ENCODE peak calls at places on chromosomes 5 and 9, in nine cellular contexts. D is tibial nerve; V is HL-60; S is stimulated activated CD4-positive, alpha-beta T cell treated with anti-CD3 and anti-CD28 coated beads, TNF-alpha, amount 100 ng/mL, for 48 hours; O is naive thymus-derived CD8-positive, alpha-beta T cell; G is GM12865; B is stimulated activated CD8-positive, alpha-beta memory T cell treated with anti-CD3 and anti-CD28 coated beads, Interleukin-4, amount 100 ng/mL, for 4 hours; X is activated effector memory CD4-positive, alpha-beta T cell treated with anti-CD3 and anti-CD28 coated beads, Interleukin-2, amount 50 U/mL, for 16 hours; P is activated CD4-positive, alpha-beta T cell treated with anti-CD3 and anti-CD28 coated beads, Interleukin-2, amount 50 U/mL, for 1 hour. C is an unnamed sample.

GRCh38 chr9:38334234-38334633 is 58.3 kb upstream of the ALDH1B1 start:
- DNase-seq in V (no peak), S (no peak), D (no peak), P (no peak), G (no peak), B (no peak), O (no peak), X (no peak), C (no peak)

GRCh38 chr5:176836811-176837706 is 26.7 kb downstream of the UNC5A start:
- DNase-seq in V (no peak), B (no peak), X (no peak), P (no peak), D (no peak), G (no peak), O (no peak), S (no peak), C (no peak)

GRCh38 chr9:6680797-6681146 is 35.2 kb upstream of the GLDC start:
- DNase-seq in G (peak), B (peak), O (no peak), S (peak), P (peak), V (peak), X (peak), D (peak), C (no peak)

GRCh38 chr9:18489861-18490260 is 15.9 kb downstream of the ADAMTSL1 start:
- DNase-seq in X (no peak), D (no peak), O (no peak), G (no peak), B (no peak), P (no peak), S (no peak), V (no peak), C (no peak)

GRCh38 chr5:151123897-151124751 is 33.5 kb downstream of the ANXA6 start:
- DNase-seq in O (peak), D (no peak), S (no peak), X (peak), B (no peak), G (peak), V (no peak), P (no peak), C (peak)

GRCh38 chr9:92640398-92641091 is 29.4 kb downstream of the IPPK start:
- DNase-seq in B (no peak), D (no peak), O (no peak), P (no peak), X (no peak), S (no peak), V (no peak), G (no peak), C (no peak)

GRCh38 chr9:83707518-83707767 is 315 bp downstream of the UBQLN1 start:
- DNase-seq in S (peak), G (no peak), X (no peak), D (peak), V (no peak), P (no peak), B (peak), O (no peak), C (peak)

GRCh38 chr5:178831049-178831448 is 28.7 kb upstream of the ZNF354B start:
- DNase-seq in D (no peak), G (no peak), B (no peak), O (no peak), X (no peak), P (no peak), S (no peak), V (no peak), C (no peak)

GRCh38 chr9:104494808-104495207 is 9.3 kb upstream of the OR13F1 start:
- DNase-seq in P (no peak), D (no peak), B (no peak), S (no peak), O (no peak), X (no peak), V (no peak), G (no peak), C (no peak)

GRCh38 chr9:318646-319045 is 104.0 kb downstream of the DOCK8 start:
- DNase-seq in S (no peak), V (no peak), P (no peak), O (no peak), G (no peak), X (no peak), D (no peak), B (no peak), C (no peak)

GRCh38 chr9:715310-715709 is 126.2 kb upstream of the DMRT1 start:
- DNase-seq in D (peak), P (no peak), O (no peak), V (no peak), B (no peak), G (no peak), S (no peak), X (no peak), C (no peak)

GRCh38 chr5:31131381-31131811 is 62.1 kb upstream of the CDH6 start:
- DNase-seq in O (no peak), B (no peak), P (no peak), G (no peak), V (no peak), S (no peak), X (no peak), D (no peak), C (no peak)

GRCh38 chr5:169695919-169696490 is 58.9 kb downstream of the DOCK2 start:
- DNase-seq in D (no peak), P (no peak), X (no peak), S (no peak), B (no peak), O (no peak), V (no peak), G (no peak), C (no peak)

GRCh38 chr9:123434619-123435240 is 78.7 kb downstream of the CRB2 start:
- DNase-seq in X (peak), O (no peak), G (no peak), D (no peak), V (no peak), B (no peak), S (no peak), P (no peak), C (no peak)

GRCh38 chr9:129555512-129556203 is 65.2 kb downstream of the C9orf50 start:
- DNase-seq in V (no peak), X (no peak), B (no peak), P (no peak), G (no peak), O (no peak), D (no peak), S (no peak), C (no peak)

GRCh38 chr5:69268899-69269298 is 34.2 kb downstream of the CDK7 start:
- DNase-seq in V (peak), G (no peak), O (no peak), P (no peak), S (no peak), X (no peak), D (no peak), B (no peak), C (no peak)

GRCh38 chr5:10663531-10664183 is 97.4 kb downstream of the DAP start:
- DNase-seq in X (no peak), G (no peak), D (peak), P (no peak), V (no peak), S (no peak), B (no peak), O (no peak), C (peak)

GRCh38 chr5:80082731-80083114 is 47.6 kb downstream of the THBS4 start:
- DNase-seq in P (no peak), B (no peak), V (peak), G (peak), S (peak), O (peak), D (peak), X (peak), C (peak)

GRCh38 chr5:84450617-84451414 is 66.1 kb upstream of the EDIL3 start:
- DNase-seq in V (no peak), S (no peak), G (no peak), O (no peak), X (no peak), P (no peak), D (no peak), B (no peak), C (no peak)

GRCh38 chr5:180336234-180337020 is 16.7 kb downstream of the GFPT2 start:
- DNase-seq in G (no peak), B (no peak), O (no peak), X (no peak), D (no peak), V (no peak), S (no peak), P (no peak), C (no peak)

GRCh38 chr9:124697326-124698200 is 73.5 kb downstream of the NR6A1 start:
- DNase-seq in V (no peak), P (no peak), X (no peak), G (no peak), O (no peak), S (no peak), D (no peak), B (no peak), C (no peak)

GRCh38 chr5:66356011-66356565 is 212.0 kb downstream of the SREK1 start:
- DNase-seq in O (no peak), P (no peak), X (no peak), B (no peak), G (no peak), D (no peak), V (no peak), S (no peak), C (no peak)

GRCh38 chr9:94675008-94675841 is 35.9 kb upstream of the FBP1 start:
- DNase-seq in P (no peak), D (peak), B (no peak), V (no peak), S (no peak), O (no peak), G (no peak), X (no peak), C (no peak)

GRCh38 chr9:72476617-72477375 is 44.6 kb upstream of the TMC1 start:
- DNase-seq in O (no peak), V (no peak), D (no peak), B (no peak), X (peak), P (peak), G (no peak), S (peak), C (no peak)

GRCh38 chr5:124602925-124603650 is 143.4 kb downstream of the ZNF608 start:
- DNase-seq in B (no peak), D (no peak), P (no peak), V (no peak), O (no peak), S (no peak), G (no peak), X (no peak), C (no peak)

GRCh38 chr9:69452110-69452780 is 127.2 kb downstream of the ENTREP1 start:
- DNase-seq in O (no peak), S (no peak), P (no peak), B (no peak), D (no peak), G (no peak), V (no peak), X (no peak), C (no peak)

GRCh38 chr5:120293796-120294195 is 170.3 kb upstream of the PRR16 start:
- DNase-seq in D (no peak), G (no peak), S (no peak), X (no peak), P (no peak), B (no peak), O (no peak), V (no peak), C (no peak)

GRCh38 chr5:1282139-1282992 is 12.5 kb downstream of the TERT start:
- DNase-seq in D (no peak), B (no peak), V (no peak), O (no peak), S (no peak), X (peak), P (no peak), G (no peak), C (no peak)

GRCh38 chr5:140217299-140218026 is 42.5 kb downstream of the CYSTM1 start:
- DNase-seq in P (no peak), S (no peak), X (no peak), V (no peak), G (no peak), D (no peak), B (no peak), O (no peak), C (no peak)

GRCh38 chr5:131112424-131112823 is 52.6 kb downstream of the HINT1 start:
- DNase-seq in O (no peak), P (no peak), G (no peak), D (no peak), X (no peak), B (no peak), V (no peak), S (no peak), C (no peak)

GRCh38 chr5:179261301-179262125 is 83.7 kb downstream of the ADAMTS2 start:
- DNase-seq in V (no peak), O (no peak), B (no peak), S (no peak), D (no peak), G (no peak), P (no peak), X (peak), C (no peak)

GRCh38 chr9:124613849-124614248 is 106.7 kb upstream of the NR5A1 start:
- DNase-seq in V (peak), B (no peak), D (no peak), P (no peak), G (no peak), O (no peak), S (no peak), X (no peak), C (no peak)

GRCh38 chr9:63859475-63860215 is 1425.4 kb downstream of the FOXD4L5 start:
- DNase-seq in P (peak), X (peak), V (no peak), D (no peak), S (peak), G (peak), O (no peak), B (no peak), C (no peak)

GRCh38 chr5:446864-447263 is 3.9 kb downstream of the EXOC3 start:
- DNase-seq in O (peak), D (no peak), G (peak), V (no peak), B (no peak), S (no peak), P (no peak), X (peak), C (no peak)

GRCh38 chr9:3177362-3177761 is 333.5 kb upstream of the PUM3 start:
- DNase-seq in S (no peak), O (no peak), V (no peak), D (no peak), P (no peak), B (no peak), G (no peak), X (no peak), C (no peak)

GRCh38 chr9:138022121-138022741 is 144.6 kb downstream of the CACNA1B start:
- DNase-seq in P (no peak), D (no peak), X (peak), S (no peak), G (peak), V (no peak), B (no peak), O (no peak), C (peak)

GRCh38 chr5:65986050-65986451 is 59.7 kb downstream of the ERBIN start:
- DNase-seq in S (no peak), V (no peak), P (no peak), D (no peak), O (no peak), G (no peak), B (no peak), X (no peak), C (no peak)